ENCODE peak calls at places on chromosomes 2 and 18, in five cellular contexts. F, W, I, A and B are unnamed samples.

GRCh38 chr2:1494906-1495305 is 81.6 kb downstream of the TPO start:
- DNase-seq in F (no peak), W (no peak), A (no peak), I (no peak), B (no peak)

GRCh38 chr2:196230051-196230450 is 58.7 kb upstream of the STK17B start:
- DNase-seq in A (peak; percentile 85), I (no peak), F (no peak), W (no peak), B (no peak)

GRCh38 chr2:58870704-58871103 is 629.6 kb upstream of the FANCL start:
- DNase-seq in F (no peak), W (no peak), A (no peak), I (no peak), B (no peak)

GRCh38 chr2:66888246-66888645 is 453.3 kb downstream of the MEIS1 start:
- DNase-seq in I (no peak), A (no peak), W (no peak), F (no peak), B (no peak)

GRCh38 chr2:188244383-188244782 is 47.3 kb upstream of the GULP1 start:
- DNase-seq in F (no peak), A (no peak), I (peak; percentile 19), W (peak; percentile 13), B (no peak)

GRCh38 chr2:61988462-61989366 is 83.2 kb downstream of the COMMD1 start:
- DNase-seq in F (no peak), A (no peak), I (peak; percentile 48), W (no peak), B (no peak)

GRCh38 chr2:126657636-126658315 is 1.8 kb downstream of the GYPC start:
- DNase-seq in W (peak; percentile 92), I (peak; percentile 91), F (peak; percentile 74), A (peak; percentile 92), B (no peak)

GRCh38 chr18:58476521-58477210 is 152.2 kb downstream of the ALPK2 start:
- DNase-seq in I (no peak), A (no peak), W (no peak), F (no peak), B (peak; percentile 20)

GRCh38 chr2:202196727-202197126 is 41.7 kb downstream of the SUMO1 start:
- DNase-seq in A (no peak), I (no peak), W (no peak), F (no peak), B (no peak)

GRCh38 chr2:45329045-45329677 is 281.9 kb downstream of the SRBD1 start:
- DNase-seq in I (peak; percentile 66), W (peak; percentile 58), A (no peak), F (no peak), B (no peak)

GRCh38 chr2:173545364-173545734 is 190.7 kb downstream of the CDCA7 start:
- DNase-seq in I (peak; percentile 54), F (no peak), A (no peak), W (no peak), B (no peak)

GRCh38 chr2:64420675-64421074 is 33.3 kb upstream of the LGALSL start:
- DNase-seq in I (no peak), A (no peak), F (no peak), W (no peak), B (no peak)

GRCh38 chr2:9744256-9745004 is 98.8 kb upstream of the TAF1B start:
- DNase-seq in F (no peak), I (no peak), A (no peak), W (no peak), B (no peak)

GRCh38 chr18:22639026-22639463 is 221.3 kb upstream of the CTAGE1 start:
- DNase-seq in I (peak; percentile 70), A (no peak), F (no peak), W (peak; percentile 8), B (no peak)

GRCh38 chr2:181746844-181747243 is 66.5 kb upstream of the NEUROD1 start:
- DNase-seq in I (no peak), F (no peak), A (no peak), W (no peak), B (no peak)

GRCh38 chr18:4106407-4107033 is 348.6 kb downstream of the DLGAP1 start:
- DNase-seq in W (peak; percentile 14), I (peak; percentile 63), F (peak; percentile 47), A (peak; percentile 87), B (no peak)

GRCh38 chr2:163428187-163428586 is 307.6 kb downstream of the FIGN start:
- DNase-seq in W (no peak), I (no peak), F (no peak), A (no peak), B (no peak)

GRCh38 chr2:47512581-47513083 is 109.7 kb downstream of the MSH2 start:
- DNase-seq in I (peak; percentile 43), A (no peak), W (no peak), F (no peak), B (no peak)

GRCh38 chr2:212914392-212914791 is 237.0 kb downstream of the IKZF2 start:
- DNase-seq in W (no peak), A (no peak), I (no peak), F (no peak), B (no peak)

GRCh38 chr18:48330016-48330991 is 78.9 kb downstream of the ZBTB7C start:
- DNase-seq in A (no peak), I (peak; percentile 83), F (no peak), W (peak; percentile 68), B (no peak)

GRCh38 chr2:190266314-190266713 is 53.3 kb downstream of the HIBCH start:
- DNase-seq in I (no peak), W (no peak), F (no peak), A (no peak), B (no peak)

GRCh38 chr2:126884861-126885481 is 13.7 kb upstream of the TEX51 start:
- DNase-seq in A (no peak), F (no peak), W (no peak), I (no peak), B (no peak)

GRCh38 chr2:224584768-224585204 is 377 bp downstream of the CUL3 start:
- DNase-seq in W (no peak), A (peak; percentile 90), F (peak; percentile 75), I (peak; percentile 53), B (no peak)

GRCh38 chr18:62175521-62175920 is 11.3 kb downstream of the PIGN start:
- DNase-seq in F (no peak), I (no peak), W (no peak), A (no peak), B (no peak)

GRCh38 chr18:23495723-23496440 is 7.4 kb upstream of the RMC1 start:
- DNase-seq in I (no peak), F (no peak), A (no peak), W (no peak), B (no peak)

GRCh38 chr2:40431600-40431955 is 20.3 kb downstream of the SLC8A1 start:
- DNase-seq in I (peak; percentile 62), W (no peak), A (no peak), F (no peak), B (no peak)

GRCh38 chr2:165725421-165725820 is 68.6 kb downstream of the GALNT3 start:
- DNase-seq in W (peak; percentile 3), F (no peak), I (peak; percentile 57), A (no peak), B (no peak)

GRCh38 chr2:173855686-173856085 is 109.5 kb downstream of the SP3 start:
- DNase-seq in A (no peak), W (no peak), I (no peak), F (no peak), B (no peak)

GRCh38 chr2:151987484-151987883 is 111.4 kb downstream of the CACNB4 start:
- DNase-seq in F (no peak), W (no peak), A (no peak), I (no peak), B (no peak)

GRCh38 chr2:192090878-192091277 is 103.9 kb downstream of the TMEFF2 start:
- DNase-seq in W (no peak), A (no peak), F (no peak), I (no peak), B (no peak)

GRCh38 chr2:15112216-15112615 is 448.9 kb downstream of the NBAS start:
- DNase-seq in W (no peak), I (no peak), A (no peak), F (no peak), B (no peak)

GRCh38 chr18:35776481-35776880 is 194.9 kb downstream of the GALNT1 start:
- DNase-seq in I (no peak), W (no peak), A (no peak), F (no peak), B (no peak)

GRCh38 chr2:94979406-94980375 is 45.8 kb upstream of the MAL start:
- DNase-seq in W (no peak), I (no peak), A (no peak), F (no peak), B (no peak)

GRCh38 chr2:46970334-46971288 is 55.0 kb upstream of the MCFD2 start:
- DNase-seq in A (no peak), W (peak; percentile 42), F (no peak), I (peak; percentile 24), B (no peak)

GRCh38 chr18:70672581-70672980 is 383.7 kb downstream of the SOCS6 start:
- DNase-seq in W (no peak), F (no peak), I (no peak), A (no peak), B (no peak)

GRCh38 chr2:235669983-235670962 is 176.4 kb downstream of the AGAP1 start:
- DNase-seq in W (peak; percentile 36), A (no peak), I (peak; percentile 76), F (no peak), B (no peak)